ENCODE peak calls at places on chromosomes 1 and 21, in four cellular contexts. W, J, Q and R are unnamed samples. For H3K36me3 and H3K4me1, the result is how much of the 10 kb centered on the place peaks cover.

GRCh38 chr1:160362168-160362941 is 4.5 kb upstream of the NHLH1 start:
- DNase-seq in Q (no peak), J (peak), W (no peak), R (peak)

GRCh38 chr1:155974208-155975165 is 3.9 kb downstream of the ARHGEF2 start:
- DNase-seq in W (no peak), J (no peak), Q (no peak), R (no peak)

GRCh38 chr1:24769656-24770651 is 24.7 kb downstream of the CLIC4 start:
- DNase-seq in Q (no peak), W (no peak), J (no peak), R (no peak)

GRCh38 chr1:117630423-117630998 is 24.7 kb downstream of the TENT5C start:
- DNase-seq in Q (no peak), J (no peak), W (no peak), R (no peak)

GRCh38 chr21:18772404-18772803 is 368.8 kb upstream of the TMPRSS15 start:
- DNase-seq in W (no peak), Q (no peak), J (no peak), R (no peak)

GRCh38 chr1:8448906-8449661 is 131.2 kb downstream of the SLC45A1 start:
- DNase-seq in J (no peak), W (no peak), Q (no peak), R (no peak)

GRCh38 chr1:21573971-21574458 is 64.8 kb downstream of the ALPL start:
- DNase-seq in J (peak), Q (peak), W (peak), R (peak)

GRCh38 chr1:2943686-2944260 is 77.5 kb upstream of the ACTRT2 start:
- DNase-seq in Q (no peak), J (no peak), W (no peak), R (no peak)

GRCh38 chr1:155880251-155880650 is 20.9 kb downstream of the SYT11 start:
- DNase-seq in W (no peak), Q (no peak), J (no peak), R (no peak)

GRCh38 chr1:231194843-231195516 is 33.1 kb downstream of the TRIM67 start:
- DNase-seq in W (no peak), J (no peak), Q (no peak), R (no peak)

GRCh38 chr1:227726924-227727599 is 8.0 kb downstream of the JMJD4 start:
- DNase-seq in W (no peak), J (no peak), Q (no peak), R (no peak)

GRCh38 chr1:216913966-216914365 is 190.7 kb upstream of the ESRRG start:
- DNase-seq in Q (no peak), J (no peak), W (no peak), R (no peak)

GRCh38 chr1:245094954-245095353 is 59.8 kb upstream of the KIF26B start:
- DNase-seq in Q (no peak), J (no peak), W (no peak), R (no peak)

GRCh38 chr1:42935313-42935624 is 23.4 kb downstream of the SLC2A1 start:
- DNase-seq in Q (peak), W (peak), J (no peak), R (no peak)

GRCh38 chr21:45404726-45405270 is at the start of gene COL18A1:
- DNase-seq in Q (peak), W (peak), J (peak), R (peak)

GRCh38 chr1:243394610-243395490 is 139.0 kb downstream of the SDCCAG8 start:
- DNase-seq in W (no peak), J (no peak), Q (no peak), R (no peak)

GRCh38 chr21:29056005-29056404 is 17.4 kb downstream of the CCT8 start:
- DNase-seq in Q (no peak), W (no peak), J (no peak), R (no peak)

GRCh38 chr1:246750752-246751151 is 26.5 kb downstream of the SCCPDH start:
- DNase-seq in Q (no peak), W (no peak), J (no peak), R (no peak)

GRCh38 chr1:95742591-95743089 is 508.6 kb downstream of the RWDD3 start:
- DNase-seq in Q (peak), J (no peak), W (no peak), R (peak)

GRCh38 chr1:183812686-183813569 is 8.0 kb downstream of the RGL1 start:
- DNase-seq in W (no peak), Q (peak), J (peak), R (peak)

GRCh38 chr1:44219301-44219626 is 6.0 kb downstream of the DMAP1 start:
- DNase-seq in Q (no peak), J (no peak), W (no peak), R (no peak)

GRCh38 chr1:178923512-178923911 is 52.6 kb upstream of the ANGPTL1 start:
- DNase-seq in W (no peak), Q (no peak), J (no peak), R (no peak)
- H3K36me3 ChIP-seq in W (under half), Q (under half), J (under half), R (under half)

GRCh38 chr1:93616996-93617669 is 64.5 kb downstream of the BCAR3 start:
- DNase-seq in J (no peak), W (peak), Q (no peak), R (no peak)
- H3K27ac ChIP-seq in J (peak), W (peak), Q (peak), R (no peak)

DNA sequence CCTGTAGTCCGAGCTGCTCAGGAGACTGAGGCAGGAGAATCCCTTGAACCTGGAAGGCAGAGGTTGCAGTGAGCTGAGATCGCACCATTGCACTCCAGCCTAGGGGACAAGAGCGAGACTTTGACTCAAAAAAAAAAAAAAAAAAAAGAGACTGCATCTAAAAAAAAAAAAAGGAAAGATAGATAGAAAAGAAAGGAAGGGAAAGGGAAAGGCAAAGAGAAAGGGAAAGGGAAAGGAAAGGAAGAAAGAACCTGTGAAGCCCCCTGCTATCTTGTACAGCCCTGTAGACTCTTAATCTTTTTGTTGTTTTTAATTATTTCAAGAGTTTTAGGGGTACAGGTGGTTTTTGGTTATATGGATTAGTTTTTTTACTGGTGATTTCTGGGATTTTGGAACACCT is 46.0 kb upstream of the MUTYH start:
- DNase-seq in Q (no peak), W (no peak), J (no peak), R (no peak)
- H3K4me1 ChIP-seq in Q (under half), W (under half), J (under half), R (under half)

GRCh38 chr1:111768023-111768422 is 12.3 kb downstream of the DDX20 start:
- DNase-seq in W (no peak), Q (no peak), J (no peak), R (no peak)

GRCh38 chr1:111768625-111769024 is 12.9 kb downstream of the DDX20 start:
- DNase-seq in Q (no peak), J (no peak), W (no peak), R (no peak)

GRCh38 chr1:111770916-111771315 is 15.2 kb downstream of the DDX20 start:
- DNase-seq in J (no peak), W (no peak), Q (no peak), R (no peak)

DNA sequence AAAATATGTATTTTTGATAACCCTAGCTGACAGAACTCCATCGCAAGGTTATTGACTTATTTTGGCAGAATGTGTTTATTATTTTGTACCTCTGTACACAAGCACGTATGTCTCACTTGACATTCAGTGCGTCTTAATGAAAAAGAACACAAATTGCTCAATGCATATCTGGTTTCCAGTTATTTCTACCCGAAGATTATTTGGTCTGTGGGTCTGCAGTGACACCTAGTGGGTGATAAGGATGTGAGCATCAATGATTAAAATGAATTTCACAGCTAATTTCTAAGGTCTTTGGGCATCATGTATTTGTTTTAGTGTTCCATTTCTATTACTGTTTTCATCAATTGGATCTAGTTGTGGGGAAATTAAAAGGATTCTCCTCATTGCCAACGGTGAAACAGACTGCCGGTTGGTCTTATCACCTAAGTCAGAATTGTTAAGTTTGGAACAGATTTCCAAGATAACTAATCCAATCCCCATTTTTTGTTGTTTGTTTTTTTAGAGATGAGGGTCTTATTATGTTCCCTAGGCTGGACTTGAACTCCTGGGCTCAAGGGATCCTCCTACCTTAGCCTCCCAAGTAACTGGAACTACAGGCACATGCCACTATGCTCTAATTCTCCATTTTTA is 13.9 kb downstream of the DDX20 start:
- DNase-seq in J (peak), W (no peak), Q (no peak), R (peak)
- H3K36me3 ChIP-seq in J (under half), W (under half), Q (half or more), R (under half)

GRCh38 chr1:234605493-234605982 is 4.4 kb downstream of the IRF2BP2 start:
- DNase-seq in J (no peak), W (no peak), Q (no peak), R (no peak)
- H3K27ac ChIP-seq in J (no peak), W (peak), Q (no peak), R (no peak)

DNA sequence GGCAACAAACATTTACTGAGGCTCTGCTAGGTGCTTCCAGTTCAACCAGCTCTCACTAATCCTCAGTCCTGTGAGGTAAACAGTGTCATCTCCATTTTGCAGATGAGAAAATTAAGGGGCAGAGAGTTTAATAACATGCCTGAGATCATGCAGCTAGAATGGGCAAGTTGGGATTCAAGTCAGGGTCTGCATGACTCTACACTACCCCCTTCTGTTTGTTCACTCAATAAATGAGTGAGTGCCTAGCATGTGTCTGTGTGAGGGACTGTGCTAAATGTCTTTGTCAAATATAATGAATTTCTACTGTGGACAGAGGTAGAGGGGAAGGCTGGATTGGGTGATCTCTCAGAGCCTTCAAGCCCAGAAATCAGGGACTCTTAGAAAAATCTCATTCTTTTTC is 4.5 kb downstream of the PEF1 start:
- DNase-seq in J (no peak), W (no peak), Q (no peak), R (no peak)
- H3K4me1 ChIP-seq in J (under half), W (half or more), Q (under half), R (under half)

GRCh38 chr1:203701606-203702005 is 63.4 kb upstream of the LAX1 start:
- DNase-seq in W (no peak), Q (no peak), J (no peak), R (no peak)

GRCh38 chr1:203702130-203702577 is 62.8 kb upstream of the LAX1 start:
- DNase-seq in J (peak), Q (peak), W (peak), R (peak)

GRCh38 chr1:203703586-203703985 is 61.4 kb upstream of the LAX1 start:
- DNase-seq in J (no peak), W (no peak), Q (no peak), R (no peak)

GRCh38 chr1:203698144-203698543 is 66.8 kb upstream of the LAX1 start:
- DNase-seq in W (no peak), J (no peak), Q (no peak), R (no peak)

GRCh38 chr1:203700901-203701300 is 64.1 kb upstream of the LAX1 start:
- DNase-seq in W (no peak), J (no peak), Q (no peak), R (no peak)
- H3K36me3 ChIP-seq in W (half or more), J (under half), Q (half or more), R (under half)